ENCODE peak calls at places on chromosomes 6 and 20, in nine cellular contexts. H is thoracic aorta, U is endothelial cell of umbilical vein, R is kidney, D is tibial nerve, J is hepatocyte, W is ovary, I is body of pancreas, N is H1. S is an unnamed sample. For H3K4me1 and H3K9me3, the result is how much of the 10 kb centered on the place peaks cover.

GRCh38 chr6:25331085-25331685 is 52.0 kb downstream of the CARMIL1 start:
- DNase-seq in R (no peak), W (no peak), J (no peak), I (no peak), N (no peak), U (no peak), D (no peak), H (no peak), S (no peak)

GRCh38 chr6:44734886-44735630 is 347.6 kb downstream of the CDC5L start:
- DNase-seq in D (no peak), R (no peak), U (no peak), J (no peak), N (no peak), I (no peak), H (no peak), W (no peak), S (no peak)

GRCh38 chr6:41705996-41706835 is 29.2 kb downstream of the TFEB start:
- DNase-seq in I (peak), H (peak), U (peak), N (peak), W (peak), D (peak), R (peak), J (no peak), S (peak)

GRCh38 chr6:161748535-161749386 is 474.9 kb upstream of the AGPAT4 start:
- DNase-seq in W (no peak), N (peak), H (no peak), R (no peak), J (peak), U (peak), D (peak), I (peak), S (peak)

GRCh38 chr6:13561624-13562267 is 12.7 kb upstream of the SIRT5 start:
- DNase-seq in N (no peak), W (no peak), J (no peak), I (no peak), U (no peak), R (no peak), H (no peak), D (peak), S (no peak)

GRCh38 chr6:150751296-150751695 is 114.2 kb upstream of the MTHFD1L start:
- DNase-seq in I (no peak), R (no peak), N (no peak), U (no peak), D (no peak), W (no peak), H (no peak), J (no peak), S (no peak)

GRCh38 chr6:48474136-48474535 is 363.1 kb upstream of the PTCHD4 start:
- DNase-seq in H (no peak), R (no peak), I (no peak), D (no peak), U (no peak), N (no peak), W (no peak), J (no peak), S (no peak)

GRCh38 chr6:39086294-39086693 is 28.7 kb downstream of the SAYSD1 start:
- DNase-seq in H (no peak), J (no peak), U (no peak), R (no peak), W (no peak), I (no peak), N (no peak), D (no peak), S (no peak)

GRCh38 chr6:132190815-132191175 is 210.5 kb downstream of the MOXD1 start:
- DNase-seq in U (peak), I (no peak), N (no peak), R (no peak), D (no peak), H (no peak), W (no peak), J (no peak), S (no peak)

GRCh38 chr6:145544031-145544430 is 191.3 kb downstream of the EPM2A start:
- DNase-seq in D (no peak), H (no peak), W (no peak), J (peak), R (no peak), N (no peak), U (no peak), I (no peak), S (no peak)

GRCh38 chr6:2970034-2970685 is 1.2 kb downstream of the SERPINB6 start:
- DNase-seq in N (no peak), W (no peak), U (peak), H (no peak), I (no peak), R (no peak), J (no peak), D (no peak), S (no peak)

GRCh38 chr6:137637161-137637560 is 143.0 kb upstream of the OLIG3 start:
- DNase-seq in R (no peak), J (peak), U (no peak), W (no peak), N (no peak), H (no peak), I (no peak), D (peak), S (no peak)

GRCh38 chr6:44133003-44133931 is 5.9 kb downstream of the TMEM63B start:
- DNase-seq in U (peak), D (peak), W (no peak), R (no peak), I (peak), N (no peak), H (no peak), J (peak), S (peak)

GRCh38 chr6:137342607-137343186 is 123.5 kb upstream of the IFNGR1 start:
- DNase-seq in R (peak), D (no peak), N (no peak), W (peak), U (no peak), I (no peak), J (no peak), H (no peak), S (peak)

GRCh38 chr20:57664476-57664875 is 44.2 kb upstream of the ZBP1 start:
- DNase-seq in W (peak), I (peak), J (no peak), R (peak), H (no peak), D (no peak), N (no peak), U (no peak), S (peak)

GRCh38 chr6:12275084-12275483 is 15.1 kb upstream of the EDN1 start:
- DNase-seq in N (no peak), R (no peak), U (no peak), J (no peak), D (no peak), W (no peak), H (no peak), I (no peak), S (no peak)

GRCh38 chr6:127869772-127870404 is 31.0 kb downstream of the THEMIS start:
- DNase-seq in J (no peak), H (no peak), W (no peak), D (no peak), I (no peak), N (no peak), U (no peak), R (no peak), S (no peak)

GRCh38 chr6:18352842-18353241 is 34.3 kb upstream of the RNF144B start:
- DNase-seq in I (no peak), H (no peak), R (no peak), N (no peak), D (no peak), J (no peak), W (no peak), U (no peak), S (no peak)

GRCh38 chr20:6533321-6533720 is 234.2 kb upstream of the BMP2 start:
- DNase-seq in H (no peak), N (no peak), J (peak), W (no peak), R (no peak), I (no peak), U (peak), D (no peak), S (no peak)

GRCh38 chr6:18323935-18324707 is 59.8 kb upstream of the DEK start:
- DNase-seq in N (no peak), D (peak), W (no peak), H (no peak), J (peak), R (no peak), U (peak), I (peak), S (peak)

GRCh38 chr6:122789862-122790739 is 1.0 kb downstream of the SMPDL3A start:
- DNase-seq in W (no peak), R (peak), I (peak), U (peak), H (no peak), J (peak), N (no peak), D (peak), S (peak)

GRCh38 chr20:57683876-57684275 is 25.9 kb downstream of the PMEPA1 start:
- DNase-seq in R (no peak), N (no peak), H (no peak), D (no peak), U (no peak), J (no peak), I (no peak), W (no peak), S (no peak)

GRCh38 chr20:58233881-58234528 is 5.6 kb upstream of the ANKRD60 start:
- DNase-seq in J (no peak), I (no peak), R (no peak), H (no peak), U (peak), W (peak), N (no peak), D (peak), S (peak)

GRCh38 chr6:143223895-143224294 is 163.2 kb downstream of the AIG1 start:
- DNase-seq in U (no peak), H (no peak), I (peak), R (no peak), D (peak), N (no peak), W (peak), J (peak), S (peak)

GRCh38 chr6:18101271-18101670 is 21.2 kb downstream of the NHLRC1 start:
- DNase-seq in N (no peak), J (no peak), W (no peak), D (no peak), R (no peak), H (no peak), I (no peak), U (no peak), S (no peak)

GRCh38 chr6:93323630-93324029 is 95.7 kb downstream of the EPHA7 start:
- DNase-seq in H (no peak), J (no peak), I (no peak), N (no peak), D (no peak), U (no peak), W (no peak), R (no peak), S (no peak)

GRCh38 chr6:43268782-43269272 is 25.5 kb downstream of the TTBK1 start:
- DNase-seq in W (no peak), J (no peak), N (no peak), D (no peak), R (no peak), H (no peak), U (no peak), I (no peak), S (no peak)

GRCh38 chr6:158211273-158212055 is 43.3 kb downstream of the GTF2H5 start:
- DNase-seq in R (no peak), I (no peak), H (no peak), J (no peak), U (peak), N (no peak), D (no peak), W (no peak), S (no peak)

GRCh38 chr6:111761783-111762312 is 111.4 kb downstream of the FYN start:
- DNase-seq in W (no peak), I (no peak), J (peak), R (no peak), D (no peak), N (no peak), U (no peak), H (no peak), S (no peak)

GRCh38 chr20:51533291-51534172 is 9.0 kb downstream of the NFATC2 start:
- DNase-seq in H (no peak), I (no peak), U (no peak), J (no peak), R (no peak), D (no peak), N (no peak), W (no peak), S (no peak)

GRCh38 chr6:25473447-25473846 is 178.6 kb upstream of the SCGN start:
- DNase-seq in H (no peak), W (no peak), U (no peak), D (no peak), J (no peak), I (no peak), R (no peak), N (no peak), S (no peak)

GRCh38 chr6:151374024-151374423 is 17.3 kb downstream of the ZBTB2 start:
- DNase-seq in W (no peak), D (no peak), U (peak), R (no peak), H (no peak), J (no peak), N (no peak), I (no peak), S (no peak)

GRCh38 chr6:161353208-161353613 is 79.3 kb upstream of the AGPAT4 start:
- DNase-seq in N (peak), W (no peak), H (no peak), J (peak), I (no peak), D (no peak), R (no peak), U (no peak), S (peak)

GRCh38 chr6:163455553-163455952 is 41.0 kb downstream of the QKI start:
- DNase-seq in N (no peak), J (no peak), I (no peak), H (no peak), R (no peak), U (no peak), W (no peak), D (no peak), S (no peak)

GRCh38 chr20:61521680-61522420 is 269.8 kb downstream of the CDH4 start:
- DNase-seq in D (no peak), W (no peak), I (no peak), R (no peak), J (no peak), N (no peak), H (no peak), U (no peak), S (no peak)

GRCh38 chr6:30322527-30323501 is 3.9 kb upstream of the TRIM39 start:
- DNase-seq in I (no peak), N (no peak), W (no peak), R (no peak), D (no peak), J (no peak), U (no peak), H (no peak), S (no peak)

GRCh38 chr6:7631466-7631865 is 41.5 kb downstream of the SNRNP48 start:
- DNase-seq in N (no peak), R (no peak), I (no peak), D (no peak), U (no peak), H (no peak), W (no peak), J (no peak), S (no peak)

GRCh38 chr6:55528624-55529023 is 50.4 kb downstream of the HMGCLL1 start:
- DNase-seq in W (no peak), U (peak), J (peak), H (no peak), D (no peak), N (no peak), I (no peak), R (no peak), S (peak)

GRCh38 chr6:90425161-90425641 is 128.6 kb upstream of the BACH2 start:
- DNase-seq in N (no peak), H (no peak), D (no peak), I (no peak), W (no peak), U (no peak), J (no peak), R (no peak), S (no peak)

DNA sequence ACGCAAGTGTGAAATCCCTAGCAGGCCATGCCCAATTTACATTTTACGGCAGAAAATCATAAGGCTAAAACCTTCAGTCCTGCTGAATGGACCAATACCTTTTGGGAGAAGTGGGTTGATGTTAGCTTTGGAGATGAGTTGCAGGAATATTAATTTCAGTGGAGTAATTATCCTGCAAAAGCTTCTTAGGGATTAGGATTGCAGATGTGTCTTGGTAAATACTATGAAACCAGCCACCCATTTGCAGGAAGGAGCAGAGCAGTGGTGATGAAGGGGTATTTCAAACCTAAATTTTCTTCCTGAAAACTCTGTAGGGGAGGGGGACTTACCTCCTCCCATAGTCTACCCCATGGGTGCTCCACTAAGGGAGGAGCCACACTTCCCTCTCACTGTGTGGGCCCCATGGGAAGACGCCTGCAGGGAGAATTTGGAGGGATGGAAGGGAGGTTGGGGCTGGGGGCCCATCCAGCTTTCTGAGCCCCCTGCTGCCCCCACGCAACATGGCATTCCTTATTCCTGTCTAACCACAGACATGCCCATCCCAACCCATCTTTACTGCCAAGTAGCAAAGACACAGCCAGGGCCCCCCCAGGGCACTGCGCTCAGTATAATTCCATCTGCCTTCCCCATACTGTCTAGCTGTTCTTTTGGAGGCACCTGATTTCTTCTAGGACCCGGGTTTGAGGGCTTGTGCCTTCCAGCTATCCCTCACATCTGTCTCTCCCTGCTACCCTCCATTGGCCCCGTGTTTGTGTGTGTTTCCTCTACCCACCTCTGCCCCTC is 14.6 kb upstream of the UQCC2 start:
- DNase-seq in R (no peak), W (no peak), U (no peak), I (no peak), D (no peak), H (no peak), N (no peak), J (no peak), S (no peak)
- H3K4me1 ChIP-seq in R (under half), W (under half), U (under half), I (under half), D (under half), H (under half), N (under half), J (under half), S (under half)

GRCh38 chr6:168165891-168166290 is 86.9 kb upstream of the FRMD1 start:
- DNase-seq in U (no peak), J (no peak), R (no peak), W (no peak), I (no peak), D (no peak), N (no peak), H (no peak), S (no peak)
- TF ChIP-seq CTCF in U (no peak), J (no peak), R (no peak), W (no peak), I (no peak), D (no peak), N (no peak), H (no peak), S (no peak)

DNA sequence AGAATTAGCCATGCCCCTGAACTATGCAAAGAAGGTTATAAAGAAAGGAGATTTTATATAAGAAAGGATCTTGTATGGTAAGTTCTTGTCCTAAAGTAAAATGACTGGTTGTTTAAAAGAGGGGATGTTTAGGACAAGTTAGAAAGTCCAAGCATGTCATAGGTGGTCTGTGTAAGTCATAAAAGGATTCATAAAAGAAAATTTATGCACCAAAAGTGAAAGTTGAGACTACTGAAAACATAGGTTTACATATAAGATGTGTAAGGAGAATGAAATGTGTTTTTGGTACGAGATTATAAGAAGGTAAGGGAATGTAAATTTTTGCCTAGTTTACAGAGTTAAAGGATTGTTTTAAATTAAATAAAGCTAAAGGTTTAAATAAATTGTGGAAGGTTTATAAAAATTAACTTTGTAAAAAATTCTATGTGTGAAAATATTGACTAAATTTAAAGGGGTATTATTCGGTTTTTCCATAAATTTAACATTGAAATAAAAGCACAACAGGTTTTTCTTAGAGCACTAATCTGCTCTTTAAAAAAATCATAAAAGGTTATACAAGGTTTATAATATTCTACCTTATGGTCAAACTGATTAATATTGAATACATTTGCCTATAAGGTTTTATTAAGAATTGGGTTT is 93.6 kb upstream of the UST start:
- DNase-seq in W (no peak), J (no peak), D (no peak), U (no peak), I (no peak), N (no peak), R (no peak), H (no peak), S (no peak)
- H3K9me3 ChIP-seq in W (under half), J (under half), D (under half), U (under half), I (under half), N (under half), R (under half), H (under half), S (under half)

GRCh38 chr6:109006818-109007217 is 87.8 kb downstream of the SESN1 start:
- DNase-seq in U (no peak), J (no peak), R (no peak), I (no peak), D (no peak), W (no peak), N (no peak), H (no peak), S (no peak)
- H3K4me1 ChIP-seq in U (under half), J (under half), R (under half), I (under half), D (under half), W (under half), N (under half), H (under half), S (under half)

GRCh38 chr20:20594171-20594530 is 118.3 kb downstream of the RALGAPA2 start:
- DNase-seq in W (no peak), H (no peak), U (peak), J (peak), I (no peak), R (no peak), D (peak), N (no peak), S (no peak)

DNA sequence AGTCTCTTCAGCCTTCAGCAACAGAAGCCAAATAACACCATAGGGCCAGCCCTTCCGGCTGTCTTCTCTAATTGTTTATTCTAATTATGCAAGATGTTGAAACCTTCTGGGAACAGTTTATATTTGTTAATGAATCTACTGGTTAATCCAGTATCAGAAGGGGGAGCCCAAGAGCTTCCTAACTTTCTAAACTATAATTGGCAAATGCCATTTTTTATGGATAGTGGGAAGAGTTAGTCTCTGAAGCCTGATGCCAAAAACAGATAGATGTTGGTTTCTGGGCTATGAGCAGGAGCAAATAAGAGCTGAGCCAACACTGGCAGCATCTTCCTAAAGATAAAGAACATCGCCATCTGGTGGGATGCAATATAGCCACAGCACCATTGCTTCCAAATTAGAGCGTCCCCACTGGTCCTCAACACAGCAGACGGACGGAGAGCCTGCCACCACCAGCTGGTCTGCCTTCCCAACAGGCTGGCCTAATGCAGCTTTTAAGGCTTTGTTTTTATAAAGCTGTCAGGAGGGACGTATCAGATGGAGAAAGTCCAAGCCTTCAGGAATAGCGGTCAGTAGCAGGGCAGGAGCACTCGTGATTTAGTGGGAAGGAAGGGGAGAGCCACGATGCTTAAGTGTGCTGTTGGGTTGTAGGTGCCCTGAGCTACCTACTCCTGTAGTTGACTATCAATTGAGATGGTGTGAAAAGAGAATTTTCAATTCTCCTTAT is 118.8 kb downstream of the RALGAPA2 start:
- DNase-seq in D (peak), U (peak), I (no peak), J (peak), R (no peak), W (peak), H (no peak), N (peak), S (peak)
- TF ChIP-seq CTCF in D (peak), U (peak), I (no peak), J (peak), R (peak), W (peak), H (no peak), N (peak), S (peak)

S was measured in Caco-2.